ENCODE peak calls at places on chromosomes 7 and 10, in six cellular contexts. One of them, this sample, is unnamed.

GRCh38 chr10:132146271-132146671 is 40.5 kb upstream of the DPYSL4 start:
- DNase-seq in hippocampal formation: no peak
- DNase-seq in Daoy: no peak
- DNase-seq in NCI-H1092 treated with DMSO at 0.1 percent for 48 hours: no peak
- DNase-seq in stimulated activated CD4-positive, alpha-beta T cell treated with anti-CD3 and anti-CD28 coated beads, Interleukin-12 subunit alpha, Interleukin-12 subunit beta, amount 100 ng/mL, for 48 hours: no peak
- DNase-seq in RWPE1: no peak
- DNase-seq in this sample: no peak

GRCh38 chr7:155201325-155202087 is 96.2 kb upstream of the INSIG1 start:
- DNase-seq in hippocampal formation: no peak
- DNase-seq in Daoy: no peak
- DNase-seq in NCI-H1092 treated with DMSO at 0.1 percent for 48 hours: no peak
- DNase-seq in stimulated activated CD4-positive, alpha-beta T cell treated with anti-CD3 and anti-CD28 coated beads, Interleukin-12 subunit alpha, Interleukin-12 subunit beta, amount 100 ng/mL, for 48 hours: no peak
- DNase-seq in RWPE1: no peak
- DNase-seq in this sample: no peak

GRCh38 chr10:89242840-89243586 is 8.6 kb downstream of the LIPA start:
- DNase-seq in hippocampal formation: no peak
- DNase-seq in Daoy: no peak
- DNase-seq in NCI-H1092 treated with DMSO at 0.1 percent for 48 hours: no peak
- DNase-seq in stimulated activated CD4-positive, alpha-beta T cell treated with anti-CD3 and anti-CD28 coated beads, Interleukin-12 subunit alpha, Interleukin-12 subunit beta, amount 100 ng/mL, for 48 hours: no peak
- DNase-seq in RWPE1: no peak
- DNase-seq in this sample: no peak

GRCh38 chr10:15209827-15210509 is 41.5 kb upstream of the NMT2 start:
- DNase-seq in hippocampal formation: peak
- DNase-seq in Daoy: peak
- DNase-seq in NCI-H1092 treated with DMSO at 0.1 percent for 48 hours: peak
- DNase-seq in stimulated activated CD4-positive, alpha-beta T cell treated with anti-CD3 and anti-CD28 coated beads, Interleukin-12 subunit alpha, Interleukin-12 subunit beta, amount 100 ng/mL, for 48 hours: peak
- DNase-seq in RWPE1: peak
- DNase-seq in this sample: peak

GRCh38 chr7:42237891-42238531 is 1.0 kb upstream of the GLI3 start:
- DNase-seq in hippocampal formation: peak
- DNase-seq in Daoy: peak
- DNase-seq in NCI-H1092 treated with DMSO at 0.1 percent for 48 hours: no peak
- DNase-seq in stimulated activated CD4-positive, alpha-beta T cell treated with anti-CD3 and anti-CD28 coated beads, Interleukin-12 subunit alpha, Interleukin-12 subunit beta, amount 100 ng/mL, for 48 hours: no peak
- DNase-seq in RWPE1: peak
- DNase-seq in this sample: no peak

GRCh38 chr7:77570330-77571011 is 33.4 kb downstream of the PTPN12 start:
- DNase-seq in hippocampal formation: no peak
- DNase-seq in Daoy: peak
- DNase-seq in NCI-H1092 treated with DMSO at 0.1 percent for 48 hours: no peak
- DNase-seq in stimulated activated CD4-positive, alpha-beta T cell treated with anti-CD3 and anti-CD28 coated beads, Interleukin-12 subunit alpha, Interleukin-12 subunit beta, amount 100 ng/mL, for 48 hours: no peak
- DNase-seq in RWPE1: no peak
- DNase-seq in this sample: peak

GRCh38 chr7:22445140-22445722 is 54.8 kb downstream of the STEAP1B start:
- DNase-seq in hippocampal formation: no peak
- DNase-seq in Daoy: peak
- DNase-seq in NCI-H1092 treated with DMSO at 0.1 percent for 48 hours: peak
- DNase-seq in stimulated activated CD4-positive, alpha-beta T cell treated with anti-CD3 and anti-CD28 coated beads, Interleukin-12 subunit alpha, Interleukin-12 subunit beta, amount 100 ng/mL, for 48 hours: no peak
- DNase-seq in RWPE1: peak
- DNase-seq in this sample: no peak

GRCh38 chr10:12448729-12449391 is 99.5 kb downstream of the CAMK1D start:
- DNase-seq in hippocampal formation: no peak
- DNase-seq in Daoy: peak
- DNase-seq in NCI-H1092 treated with DMSO at 0.1 percent for 48 hours: no peak
- DNase-seq in stimulated activated CD4-positive, alpha-beta T cell treated with anti-CD3 and anti-CD28 coated beads, Interleukin-12 subunit alpha, Interleukin-12 subunit beta, amount 100 ng/mL, for 48 hours: peak
- DNase-seq in RWPE1: peak
- DNase-seq in this sample: peak

GRCh38 chr10:126058507-126058906 is 162.1 kb downstream of the FANK1 start:
- DNase-seq in hippocampal formation: no peak
- DNase-seq in Daoy: no peak
- DNase-seq in NCI-H1092 treated with DMSO at 0.1 percent for 48 hours: no peak
- DNase-seq in stimulated activated CD4-positive, alpha-beta T cell treated with anti-CD3 and anti-CD28 coated beads, Interleukin-12 subunit alpha, Interleukin-12 subunit beta, amount 100 ng/mL, for 48 hours: no peak
- DNase-seq in RWPE1: no peak
- DNase-seq in this sample: no peak

GRCh38 chr10:79387974-79388850 is 40.9 kb downstream of the PPIF start:
- DNase-seq in hippocampal formation: no peak
- DNase-seq in Daoy: peak
- DNase-seq in NCI-H1092 treated with DMSO at 0.1 percent for 48 hours: no peak
- DNase-seq in stimulated activated CD4-positive, alpha-beta T cell treated with anti-CD3 and anti-CD28 coated beads, Interleukin-12 subunit alpha, Interleukin-12 subunit beta, amount 100 ng/mL, for 48 hours: no peak
- DNase-seq in RWPE1: no peak
- DNase-seq in this sample: no peak

GRCh38 chr7:106421181-106421762 is 136.5 kb upstream of the NAMPT start:
- DNase-seq in hippocampal formation: peak
- DNase-seq in Daoy: peak
- DNase-seq in NCI-H1092 treated with DMSO at 0.1 percent for 48 hours: peak
- DNase-seq in stimulated activated CD4-positive, alpha-beta T cell treated with anti-CD3 and anti-CD28 coated beads, Interleukin-12 subunit alpha, Interleukin-12 subunit beta, amount 100 ng/mL, for 48 hours: no peak
- DNase-seq in RWPE1: no peak
- DNase-seq in this sample: no peak

GRCh38 chr7:2724453-2725177 is 36.6 kb downstream of the AMZ1 start:
- DNase-seq in hippocampal formation: no peak
- DNase-seq in Daoy: no peak
- DNase-seq in NCI-H1092 treated with DMSO at 0.1 percent for 48 hours: no peak
- DNase-seq in stimulated activated CD4-positive, alpha-beta T cell treated with anti-CD3 and anti-CD28 coated beads, Interleukin-12 subunit alpha, Interleukin-12 subunit beta, amount 100 ng/mL, for 48 hours: no peak
- DNase-seq in RWPE1: no peak
- DNase-seq in this sample: no peak

GRCh38 chr10:130394832-130395231 is 258.6 kb downstream of the GLRX3 start:
- DNase-seq in hippocampal formation: no peak
- DNase-seq in Daoy: no peak
- DNase-seq in NCI-H1092 treated with DMSO at 0.1 percent for 48 hours: no peak
- DNase-seq in stimulated activated CD4-positive, alpha-beta T cell treated with anti-CD3 and anti-CD28 coated beads, Interleukin-12 subunit alpha, Interleukin-12 subunit beta, amount 100 ng/mL, for 48 hours: no peak
- DNase-seq in RWPE1: no peak
- DNase-seq in this sample: no peak

GRCh38 chr10:31136951-31137885 is 105.6 kb upstream of the ZNF438 start:
- DNase-seq in hippocampal formation: no peak
- DNase-seq in Daoy: no peak
- DNase-seq in NCI-H1092 treated with DMSO at 0.1 percent for 48 hours: no peak
- DNase-seq in stimulated activated CD4-positive, alpha-beta T cell treated with anti-CD3 and anti-CD28 coated beads, Interleukin-12 subunit alpha, Interleukin-12 subunit beta, amount 100 ng/mL, for 48 hours: no peak
- DNase-seq in RWPE1: no peak
- DNase-seq in this sample: no peak

GRCh38 chr10:32149257-32149955 is 93.2 kb upstream of the KIF5B start:
- DNase-seq in hippocampal formation: no peak
- DNase-seq in Daoy: peak
- DNase-seq in NCI-H1092 treated with DMSO at 0.1 percent for 48 hours: no peak
- DNase-seq in stimulated activated CD4-positive, alpha-beta T cell treated with anti-CD3 and anti-CD28 coated beads, Interleukin-12 subunit alpha, Interleukin-12 subunit beta, amount 100 ng/mL, for 48 hours: no peak
- DNase-seq in RWPE1: peak
- DNase-seq in this sample: peak

GRCh38 chr10:9238041-9238440 is 1183.6 kb downstream of the GATA3 start:
- DNase-seq in hippocampal formation: no peak
- DNase-seq in Daoy: peak
- DNase-seq in NCI-H1092 treated with DMSO at 0.1 percent for 48 hours: no peak
- DNase-seq in stimulated activated CD4-positive, alpha-beta T cell treated with anti-CD3 and anti-CD28 coated beads, Interleukin-12 subunit alpha, Interleukin-12 subunit beta, amount 100 ng/mL, for 48 hours: no peak
- DNase-seq in RWPE1: no peak
- DNase-seq in this sample: no peak

GRCh38 chr7:149616898-149617297 is 119.3 kb upstream of the ZNF746 start:
- DNase-seq in hippocampal formation: no peak
- DNase-seq in Daoy: no peak
- DNase-seq in NCI-H1092 treated with DMSO at 0.1 percent for 48 hours: no peak
- DNase-seq in stimulated activated CD4-positive, alpha-beta T cell treated with anti-CD3 and anti-CD28 coated beads, Interleukin-12 subunit alpha, Interleukin-12 subunit beta, amount 100 ng/mL, for 48 hours: no peak
- DNase-seq in RWPE1: no peak
- DNase-seq in this sample: no peak

GRCh38 chr10:74743401-74743800 is 83.0 kb upstream of the KAT6B start:
- DNase-seq in hippocampal formation: no peak
- DNase-seq in Daoy: no peak
- DNase-seq in NCI-H1092 treated with DMSO at 0.1 percent for 48 hours: no peak
- DNase-seq in stimulated activated CD4-positive, alpha-beta T cell treated with anti-CD3 and anti-CD28 coated beads, Interleukin-12 subunit alpha, Interleukin-12 subunit beta, amount 100 ng/mL, for 48 hours: no peak
- DNase-seq in RWPE1: no peak
- DNase-seq in this sample: no peak

GRCh38 chr7:2934211-2934731 is 90.2 kb upstream of the GNA12 start:
- DNase-seq in hippocampal formation: no peak
- DNase-seq in Daoy: peak
- DNase-seq in NCI-H1092 treated with DMSO at 0.1 percent for 48 hours: no peak
- DNase-seq in stimulated activated CD4-positive, alpha-beta T cell treated with anti-CD3 and anti-CD28 coated beads, Interleukin-12 subunit alpha, Interleukin-12 subunit beta, amount 100 ng/mL, for 48 hours: peak
- DNase-seq in RWPE1: peak
- DNase-seq in this sample: peak

GRCh38 chr10:118962159-118962863 is 67.2 kb upstream of the NANOS1 start:
- DNase-seq in hippocampal formation: no peak
- DNase-seq in Daoy: no peak
- DNase-seq in NCI-H1092 treated with DMSO at 0.1 percent for 48 hours: no peak
- DNase-seq in stimulated activated CD4-positive, alpha-beta T cell treated with anti-CD3 and anti-CD28 coated beads, Interleukin-12 subunit alpha, Interleukin-12 subunit beta, amount 100 ng/mL, for 48 hours: no peak
- DNase-seq in RWPE1: no peak
- DNase-seq in this sample: no peak

GRCh38 chr7:69429817-69430501 is 168.3 kb upstream of the AUTS2 start:
- DNase-seq in hippocampal formation: peak
- DNase-seq in Daoy: peak
- DNase-seq in NCI-H1092 treated with DMSO at 0.1 percent for 48 hours: peak
- DNase-seq in stimulated activated CD4-positive, alpha-beta T cell treated with anti-CD3 and anti-CD28 coated beads, Interleukin-12 subunit alpha, Interleukin-12 subunit beta, amount 100 ng/mL, for 48 hours: no peak
- DNase-seq in RWPE1: no peak
- DNase-seq in this sample: no peak

GRCh38 chr7:12091164-12091563 is 119.9 kb upstream of the TMEM106B start:
- DNase-seq in hippocampal formation: no peak
- DNase-seq in Daoy: no peak
- DNase-seq in NCI-H1092 treated with DMSO at 0.1 percent for 48 hours: no peak
- DNase-seq in stimulated activated CD4-positive, alpha-beta T cell treated with anti-CD3 and anti-CD28 coated beads, Interleukin-12 subunit alpha, Interleukin-12 subunit beta, amount 100 ng/mL, for 48 hours: no peak
- DNase-seq in RWPE1: no peak
- DNase-seq in this sample: no peak

GRCh38 chr7:140649566-140650205 is 9.1 kb upstream of the DENND2A start:
- DNase-seq in hippocampal formation: no peak
- DNase-seq in Daoy: peak
- DNase-seq in NCI-H1092 treated with DMSO at 0.1 percent for 48 hours: no peak
- DNase-seq in stimulated activated CD4-positive, alpha-beta T cell treated with anti-CD3 and anti-CD28 coated beads, Interleukin-12 subunit alpha, Interleukin-12 subunit beta, amount 100 ng/mL, for 48 hours: no peak
- DNase-seq in RWPE1: peak
- DNase-seq in this sample: peak

GRCh38 chr7:117322741-117323584 is at the start of gene WNT2:
- DNase-seq in hippocampal formation: no peak
- DNase-seq in Daoy: peak
- DNase-seq in NCI-H1092 treated with DMSO at 0.1 percent for 48 hours: no peak
- DNase-seq in stimulated activated CD4-positive, alpha-beta T cell treated with anti-CD3 and anti-CD28 coated beads, Interleukin-12 subunit alpha, Interleukin-12 subunit beta, amount 100 ng/mL, for 48 hours: no peak
- DNase-seq in RWPE1: no peak
- DNase-seq in this sample: no peak